ENCODE peak calls at places on chromosomes 6 and 20, in nine cellular contexts. A, G, O, D, W, B, J, C and Z are unnamed samples.
A peak's percentile ranks its signal among the peaks of the same experiment; 100 is the strongest.

GRCh38 chr6:22392711-22393110 is 95.9 kb upstream of the PRL start:
- DNase-seq in A (no peak), G (no peak), O (no peak), D (no peak), W (no peak), B (no peak), J (no peak), C (peak; percentile 45), Z (no peak)

GRCh38 chr20:63099426-63100267 is 92.9 kb upstream of the BHLHE23 start:
- DNase-seq in A (no peak), G (peak; percentile 12), O (peak; percentile 54), D (peak; percentile 20), W (no peak), B (no peak), J (no peak), C (no peak), Z (peak; percentile 47)

GRCh38 chr6:130853555-130854183 is 26.5 kb downstream of the SMLR1 start:
- DNase-seq in A (no peak), G (no peak), O (no peak), D (no peak), W (no peak), B (no peak), J (no peak), C (peak; percentile 73), Z (no peak)

GRCh38 chr20:41363601-41364000 is 3.0 kb downstream of the EMILIN3 start:
- DNase-seq in A (no peak), G (peak; percentile 21), O (no peak), D (no peak), W (no peak), B (no peak), J (no peak), C (no peak), Z (no peak)

GRCh38 chr6:53044071-53044470 is 21.1 kb upstream of the FBXO9 start:
- DNase-seq in A (no peak), G (peak; percentile 43), O (no peak), D (no peak), W (no peak), B (no peak), J (no peak), C (peak; percentile 72), Z (no peak)

GRCh38 chr6:93418113-93418447 is 1.3 kb downstream of the EPHA7 start:
- DNase-seq in A (no peak), G (no peak), O (no peak), D (no peak), W (no peak), B (no peak), J (no peak), C (no peak), Z (no peak)

GRCh38 chr6:41600499-41601247 is 37.6 kb upstream of the MDFI start:
- DNase-seq in A (no peak), G (no peak), O (peak; percentile 58), D (no peak), W (no peak), B (no peak), J (no peak), C (no peak), Z (no peak)

GRCh38 chr6:24191346-24191745 is 65.3 kb downstream of the NRSN1 start:
- DNase-seq in A (no peak), G (no peak), O (no peak), D (no peak), W (no peak), B (no peak), J (no peak), C (no peak), Z (no peak)

GRCh38 chr6:168034537-168034936 is 37.1 kb downstream of the KIF25 start:
- DNase-seq in A (no peak), G (no peak), O (no peak), D (no peak), W (no peak), B (no peak), J (no peak), C (no peak), Z (no peak)
- H3K27ac ChIP-seq in A (peak overlapping the region; percentile 74), G (peak overlapping the region; percentile 72), O (no peak overlapping the region), D (no peak overlapping the region), W (no peak overlapping the region), B (no peak overlapping the region), J (peak overlapping the region; percentile 50), C (peak overlapping the region; percentile 50), Z (peak overlapping the region; percentile 61)

DNA sequence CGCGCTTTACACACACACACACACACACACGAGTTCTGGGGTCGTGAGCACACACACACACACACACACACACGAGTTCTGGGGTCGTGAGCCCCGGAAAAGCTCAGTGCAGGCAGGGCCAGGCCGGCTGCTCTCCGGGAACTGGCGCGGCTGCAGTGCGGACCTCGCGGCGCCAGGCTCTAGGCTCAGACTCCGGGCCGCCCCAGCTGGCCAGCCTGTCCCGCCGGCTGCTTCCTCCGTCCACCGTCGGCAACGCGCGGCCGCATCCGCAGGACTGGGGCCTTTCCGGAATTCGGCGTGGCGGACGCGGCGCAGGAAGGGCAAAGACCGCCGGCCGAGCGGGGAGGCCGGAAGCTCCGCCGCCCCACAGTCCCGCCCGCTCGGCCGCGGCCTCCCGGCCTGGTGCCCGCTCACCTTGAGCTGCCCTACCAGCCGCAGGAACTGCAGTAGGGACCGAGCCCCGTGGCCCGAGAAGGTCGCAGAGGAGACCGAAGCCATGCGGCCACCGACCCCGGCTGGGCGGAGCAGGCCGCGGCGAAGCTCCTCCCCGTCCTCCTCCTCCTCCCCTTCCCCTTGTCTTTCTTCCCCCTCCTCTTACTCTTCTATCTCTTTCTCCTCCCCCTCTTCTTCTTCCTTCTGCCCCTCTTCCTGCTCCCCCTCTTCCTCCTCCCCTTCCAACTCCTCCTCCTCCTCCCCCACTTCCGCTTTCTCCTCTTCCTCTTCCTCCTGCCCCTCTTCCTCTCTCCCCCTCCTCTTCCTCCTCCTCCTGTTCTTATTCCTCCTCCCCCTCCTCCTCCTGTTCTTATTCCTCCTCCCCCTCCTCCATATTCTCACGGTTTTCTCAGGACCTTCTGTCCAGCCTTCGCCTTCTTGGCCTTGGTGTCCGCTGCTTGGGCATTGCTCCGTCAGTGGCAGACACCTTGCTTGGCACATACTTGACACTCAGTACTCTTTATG is at the start of gene HDDC2:
- DNase-seq in A (peak; percentile 78), G (peak; percentile 89), O (peak; percentile 84), D (peak; percentile 60), W (peak; percentile 75), B (peak; percentile 78), J (peak; percentile 78), C (peak; percentile 73), Z (peak; percentile 85)
- TF ChIP-seq POLR2A in A (no peak), G (no peak), O (no peak), D (peak; percentile 77), W (peak; percentile 73), B (peak; percentile 80), J (peak; percentile 49), C (peak; percentile 55), Z (no peak)

GRCh38 chr6:161396539-161396938 is 122.7 kb upstream of the AGPAT4 start:
- DNase-seq in A (no peak), G (no peak), O (no peak), D (no peak), W (no peak), B (no peak), J (no peak), C (no peak), Z (no peak)

GRCh38 chr6:161393839-161394364 is 120.0 kb upstream of the AGPAT4 start:
- DNase-seq in A (no peak), G (no peak), O (no peak), D (peak; percentile 79), W (peak; percentile 78), B (peak; percentile 78), J (peak; percentile 72), C (peak; percentile 90), Z (no peak)

GRCh38 chr6:161393292-161393691 is 119.4 kb upstream of the AGPAT4 start:
- DNase-seq in A (no peak), G (no peak), O (no peak), D (no peak), W (no peak), B (no peak), J (no peak), C (no peak), Z (no peak)

GRCh38 chr6:161395832-161396231 is 122.0 kb upstream of the AGPAT4 start:
- DNase-seq in A (no peak), G (no peak), O (no peak), D (no peak), W (no peak), B (no peak), J (no peak), C (no peak), Z (no peak)

GRCh38 chr6:161394437-161394836 is 120.6 kb upstream of the AGPAT4 start:
- DNase-seq in A (no peak), G (no peak), O (no peak), D (no peak), W (no peak), B (no peak), J (no peak), C (no peak), Z (no peak)
- H3K4me3 ChIP-seq in A (no peak overlapping the region), G (no peak overlapping the region), O (no peak overlapping the region), D (no peak overlapping the region), W (no peak overlapping the region), B (no peak overlapping the region), J (no peak overlapping the region), C (no peak overlapping the region), Z (no peak overlapping the region)

GRCh38 chr20:1824834-1825233 is 70.4 kb upstream of the SIRPA start:
- DNase-seq in A (no peak), G (no peak), O (no peak), D (no peak), W (no peak), B (no peak), J (peak; percentile 87), C (no peak), Z (no peak)
- H3K27ac ChIP-seq in A (peak overlapping the region; percentile 30), G (no peak overlapping the region), O (no peak overlapping the region), D (no peak overlapping the region), W (no peak overlapping the region), B (no peak overlapping the region), J (peak overlapping the region; percentile 65), C (peak overlapping the region; percentile 36), Z (no peak overlapping the region)

DNA sequence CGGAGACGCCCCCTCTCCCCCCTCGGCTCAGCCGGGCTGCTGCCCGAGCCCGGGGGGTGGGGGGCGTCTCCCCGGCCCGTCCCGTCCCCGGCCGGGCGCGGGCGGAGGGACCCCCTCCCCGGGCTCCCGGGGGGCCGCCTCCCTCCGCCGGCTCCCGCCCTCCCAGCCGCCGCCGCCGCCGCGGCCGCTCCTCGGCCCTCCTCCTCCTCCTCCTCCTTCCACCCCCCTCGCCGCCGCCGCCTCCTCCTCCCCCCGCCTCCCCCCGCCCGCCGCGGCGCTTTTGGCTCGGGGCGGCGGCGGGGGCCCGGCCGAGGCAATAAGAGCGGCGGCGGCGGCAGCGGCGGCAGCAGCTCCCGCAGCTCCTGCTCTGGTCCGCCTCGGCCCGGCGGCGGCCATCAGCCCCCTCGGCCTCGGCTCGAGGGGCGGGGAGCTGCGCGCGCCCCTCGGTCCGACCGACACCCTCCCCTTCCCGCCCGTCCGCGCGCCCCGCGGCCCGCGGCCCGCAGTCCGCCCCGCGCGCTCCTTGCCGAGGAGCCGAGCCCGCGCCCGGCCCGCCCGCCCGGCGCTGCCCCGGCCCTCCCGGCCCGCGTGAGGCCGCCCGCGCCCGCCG is 38.7 kb downstream of the GNAS start:
- DNase-seq in A (peak; percentile 83), G (peak; percentile 82), O (peak; percentile 93), D (peak; percentile 57), W (peak; percentile 83), B (peak; percentile 81), J (no peak), C (peak; percentile 52), Z (peak; percentile 78)
- TF ChIP-seq POLR2A in A (no peak), G (no peak), O (no peak), D (peak; percentile 62), W (peak; percentile 5), B (peak; percentile 92), J (peak; percentile 53), C (peak; percentile 91), Z (peak; percentile 51)